ENCODE peak calls at places on chromosomes 13 and 19, in nine cellular contexts. C is heart left ventricle, V is tibial artery, P is AG09309, N is breast epithelium, O is right lobe of liver, U is uterus, A is suprapubic skin, K is fibroblast of villous mesenchyme. B is an unnamed sample.

GRCh38 chr13:35953537-35954206 is 177.5 kb downstream of the DCLK1 start:
- DNase-seq in O (no peak), A (peak; percentile 90), C (peak; percentile 83), N (peak; percentile 57), U (peak; percentile 92), K (peak; percentile 91), V (peak; percentile 89), P (peak; percentile 85), B (peak; percentile 94)

GRCh38 chr13:85148009-85148408 is 651.2 kb downstream of the SLITRK6 start:
- DNase-seq in K (no peak), A (no peak), C (no peak), O (no peak), U (no peak), P (no peak), V (no peak), N (no peak), B (no peak)

GRCh38 chr13:30457306-30457891 is 8.3 kb downstream of the HMGB1 start:
- DNase-seq in K (no peak), P (no peak), A (no peak), V (no peak), C (no peak), N (no peak), O (no peak), U (no peak), B (no peak)

GRCh38 chr19:20660473-20660872 is 898 bp downstream of the ZNF626 start:
- DNase-seq in N (no peak), A (no peak), O (no peak), K (no peak), C (no peak), V (no peak), U (no peak), P (no peak), B (no peak)

GRCh38 chr13:81990652-81991051 is 1649.7 kb upstream of the SPRY2 start:
- DNase-seq in C (no peak), A (no peak), U (no peak), K (no peak), O (no peak), V (no peak), P (no peak), N (no peak), B (no peak)

GRCh38 chr19:49559928-49560327 is 20.4 kb downstream of the NOSIP start:
- DNase-seq in A (no peak), K (no peak), O (no peak), C (no peak), N (no peak), V (no peak), U (no peak), P (no peak), B (no peak)

GRCh38 chr13:25840261-25840660 is 211.6 kb downstream of the SHISA2 start:
- DNase-seq in C (no peak), K (no peak), U (no peak), N (no peak), O (no peak), V (no peak), P (no peak), A (no peak), B (no peak)

GRCh38 chr19:1857648-1858326 is 5.6 kb downstream of the KLF16 start:
- DNase-seq in O (peak; percentile 41), N (no peak), U (no peak), C (peak; percentile 46), V (peak; percentile 66), K (no peak), P (no peak), A (no peak), B (no peak)

GRCh38 chr19:13002389-13002898 is 7.2 kb downstream of the NFIX start:
- DNase-seq in V (peak; percentile 93), K (no peak), O (no peak), U (no peak), C (peak; percentile 39), A (peak; percentile 71), P (no peak), N (peak; percentile 75), B (no peak)

GRCh38 chr19:38543807-38544568 is 73.8 kb downstream of the MAP4K1 start:
- DNase-seq in V (peak; percentile 82), O (peak; percentile 73), U (peak; percentile 45), C (peak; percentile 46), P (peak; percentile 63), K (peak; percentile 90), A (no peak), N (peak; percentile 66), B (peak; percentile 93)

GRCh38 chr19:49771674-49772139 is 4.9 kb downstream of the AP2A1 start:
- DNase-seq in A (no peak), U (no peak), C (no peak), O (peak; percentile 62), P (no peak), V (no peak), N (no peak), K (no peak), B (no peak)

GRCh38 chr19:48271531-48272151 is 1.8 kb downstream of the ZNF114 start:
- DNase-seq in N (no peak), V (no peak), O (peak; percentile 37), C (peak; percentile 39), A (peak; percentile 66), K (peak; percentile 67), P (no peak), U (peak; percentile 28), B (peak; percentile 48)

GRCh38 chr13:106566682-106567420 is 1.1 kb downstream of the ARGLU1 start:
- DNase-seq in V (peak; percentile 81), U (peak; percentile 40), A (no peak), C (peak; percentile 68), N (peak; percentile 45), P (no peak), K (peak; percentile 67), O (peak; percentile 68), B (peak; percentile 64)

GRCh38 chr13:51179432-51179971 is 42.7 kb upstream of the FAM124A start:
- DNase-seq in V (no peak), A (no peak), U (no peak), K (no peak), C (no peak), N (no peak), P (no peak), O (no peak), B (no peak)

GRCh38 chr13:51178456-51179074 is 43.6 kb upstream of the FAM124A start:
- DNase-seq in V (no peak), U (no peak), P (no peak), N (no peak), A (no peak), K (no peak), C (no peak), O (no peak), B (no peak)

GRCh38 chr13:51177188-51177587 is 45.0 kb upstream of the FAM124A start:
- DNase-seq in V (no peak), A (no peak), C (no peak), N (no peak), O (no peak), U (no peak), P (no peak), K (no peak), B (no peak)

GRCh38 chr13:51175639-51176038 is 46.6 kb upstream of the FAM124A start:
- DNase-seq in C (no peak), P (no peak), U (no peak), N (no peak), O (no peak), A (no peak), K (no peak), V (no peak), B (no peak)

GRCh38 chr13:51175001-51175400 is 47.2 kb upstream of the FAM124A start:
- DNase-seq in P (no peak), V (no peak), U (no peak), A (no peak), K (no peak), N (no peak), C (no peak), O (no peak), B (no peak)
- H3K4me3 ChIP-seq in P (no peak overlapping the region), V (no peak overlapping the region), U (no peak overlapping the region), A (no peak overlapping the region), K (no peak overlapping the region), N (no peak overlapping the region), C (no peak overlapping the region), O (no peak overlapping the region), B (no peak overlapping the region)

GRCh38 chr19:23345838-23346237 is 49.4 kb downstream of the ZNF91 start:
- DNase-seq in C (no peak), U (no peak), N (no peak), V (no peak), P (no peak), O (no peak), K (no peak), A (no peak), B (no peak)
- TF ChIP-seq CTCF in C (no peak), U (no peak), N (no peak), V (no peak), P (no peak), O (no peak), K (no peak), A (no peak), B (no peak)

GRCh38 chr19:4539169-4539696 is 603 bp downstream of the LRG1 start:
- DNase-seq in C (no peak), N (no peak), V (no peak), U (no peak), A (no peak), O (no peak), K (no peak), P (no peak), B (no peak)
- H3K4me3 ChIP-seq in C (no peak overlapping the region), N (no peak overlapping the region), V (no peak overlapping the region), U (no peak overlapping the region), A (no peak overlapping the region), O (peak overlapping the region; percentile 70), K (no peak overlapping the region), P (no peak overlapping the region), B (no peak overlapping the region)

GRCh38 chr19:50795665-50796073 is 5.5 kb downstream of the ACP4 start:
- DNase-seq in V (no peak), O (no peak), C (no peak), N (no peak), U (no peak), A (no peak), K (no peak), P (no peak), B (peak; percentile 6)

GRCh38 chr19:50796634-50797428 is 6.6 kb downstream of the ACP4 start:
- DNase-seq in C (no peak), V (no peak), K (no peak), P (no peak), N (no peak), U (no peak), O (no peak), A (no peak), B (no peak)

GRCh38 chr19:50797429-50798115 is 7.4 kb downstream of the ACP4 start:
- DNase-seq in C (no peak), P (no peak), A (no peak), U (no peak), N (no peak), K (no peak), O (no peak), V (no peak), B (no peak)

GRCh38 chr19:50794778-50795664 is 4.8 kb downstream of the ACP4 start:
- DNase-seq in A (no peak), U (no peak), K (no peak), O (no peak), P (no peak), V (no peak), C (no peak), N (no peak), B (peak; percentile 16)

DNA sequence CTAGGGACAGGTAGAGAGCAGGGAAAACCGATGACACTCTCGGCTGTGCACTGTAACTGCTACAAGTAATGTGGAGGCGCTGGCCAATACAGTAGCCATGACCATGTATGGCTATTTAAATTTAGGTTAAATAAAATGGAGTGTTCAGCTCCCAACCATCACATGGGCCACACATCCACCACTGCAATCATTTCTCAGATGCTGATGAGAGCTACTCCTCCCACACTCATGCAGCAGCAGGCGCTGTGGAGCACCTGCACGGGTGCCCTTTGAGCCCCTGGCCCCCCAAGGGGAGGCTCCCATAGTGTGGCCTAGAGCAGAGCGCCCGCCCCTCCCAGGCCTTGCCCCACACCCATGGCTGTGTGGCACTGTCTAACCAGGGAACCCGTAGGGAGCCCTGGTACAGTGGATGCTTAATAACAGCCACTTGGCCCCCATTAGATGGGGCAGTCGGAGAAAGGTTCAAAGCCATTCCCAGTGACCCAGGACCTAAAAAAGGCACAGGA is 6.0 kb downstream of the ACP4 start:
- DNase-seq in N (no peak), U (no peak), V (no peak), K (no peak), P (no peak), O (no peak), C (no peak), A (no peak), B (no peak)
- TF ChIP-seq CTCF in N (no peak), U (no peak), V (no peak), K (no peak), P (no peak), O (no peak), C (no peak), A (no peak), B (no peak)